ENCODE peak calls at places on chromosomes 13 and 19, in five cellular contexts. One of them, this sample, is unnamed.

GRCh38 chr19:16497042-16497441 is 848 bp downstream of the C19orf44 start:
- DNase-seq in GM12878: no peak
- DNase-seq in H1: no peak
- DNase-seq in HepG2: no peak
- DNase-seq in NT2/D1: no peak
- DNase-seq in this sample: no peak

GRCh38 chr19:13017306-13018036 is 22.2 kb downstream of the NFIX start:
- DNase-seq in GM12878: no peak
- DNase-seq in H1: no peak
- DNase-seq in HepG2: no peak
- DNase-seq in NT2/D1: no peak
- DNase-seq in this sample: no peak

GRCh38 chr13:24065172-24065571 is 95.3 kb upstream of the SPATA13 start:
- DNase-seq in GM12878: no peak
- DNase-seq in H1: no peak
- DNase-seq in HepG2: no peak
- DNase-seq in NT2/D1: no peak
- DNase-seq in this sample: no peak

GRCh38 chr19:16016226-16017137 is 59.8 kb upstream of the TPM4 start:
- DNase-seq in GM12878: no peak
- DNase-seq in H1: no peak
- DNase-seq in HepG2: no peak
- DNase-seq in NT2/D1: no peak
- DNase-seq in this sample: no peak

GRCh38 chr19:35080613-35081170 is 34.9 kb upstream of the FXYD3 start:
- DNase-seq in GM12878: no peak
- DNase-seq in H1: no peak
- DNase-seq in HepG2: no peak
- DNase-seq in NT2/D1: no peak
- DNase-seq in this sample: no peak

GRCh38 chr19:56087647-56088346 is 33.3 kb downstream of the ZNF787 start:
- DNase-seq in GM12878: no peak
- DNase-seq in H1: no peak
- DNase-seq in HepG2: no peak
- DNase-seq in NT2/D1: no peak
- DNase-seq in this sample: no peak

GRCh38 chr19:57802269-57802668 is 12.4 kb downstream of the ZNF552 start:
- DNase-seq in GM12878: no peak
- DNase-seq in H1: no peak
- DNase-seq in HepG2: no peak
- DNase-seq in NT2/D1: no peak
- DNase-seq in this sample: no peak

GRCh38 chr13:107545946-107546502 is 669.3 kb downstream of the LIG4 start:
- DNase-seq in GM12878: no peak
- DNase-seq in H1: no peak
- DNase-seq in HepG2: no peak
- DNase-seq in NT2/D1: no peak
- DNase-seq in this sample: no peak

GRCh38 chr19:36488118-36488815 is 1.1 kb downstream of the ZNF566 start:
- DNase-seq in GM12878: no peak
- DNase-seq in H1: no peak
- DNase-seq in HepG2: no peak
- DNase-seq in NT2/D1: no peak
- DNase-seq in this sample: no peak

GRCh38 chr19:7618366-7618765 is 11.0 kb downstream of the XAB2 start:
- DNase-seq in GM12878: no peak
- DNase-seq in H1: no peak
- DNase-seq in HepG2: peak; percentile 33
- DNase-seq in NT2/D1: no peak
- DNase-seq in this sample: no peak

GRCh38 chr13:43331676-43332075 is 308.3 kb downstream of the DNAJC15 start:
- DNase-seq in GM12878: no peak
- DNase-seq in H1: no peak
- DNase-seq in HepG2: no peak
- DNase-seq in NT2/D1: no peak
- DNase-seq in this sample: no peak

GRCh38 chr19:43618921-43619261 is 538 bp downstream of the ZNF428 start:
- DNase-seq in GM12878: peak; percentile 30
- DNase-seq in H1: no peak
- DNase-seq in HepG2: peak; percentile 79
- DNase-seq in NT2/D1: no peak
- DNase-seq in this sample: peak; percentile 62

GRCh38 chr19:17121736-17122293 is 46.2 kb downstream of the MYO9B start:
- DNase-seq in GM12878: no peak
- DNase-seq in H1: no peak
- DNase-seq in HepG2: no peak
- DNase-seq in NT2/D1: no peak
- DNase-seq in this sample: no peak

GRCh38 chr13:80547885-80548284 is 207.0 kb upstream of the SPRY2 start:
- DNase-seq in GM12878: no peak
- DNase-seq in H1: no peak
- DNase-seq in HepG2: no peak
- DNase-seq in NT2/D1: no peak
- DNase-seq in this sample: no peak

GRCh38 chr13:39401756-39402155 is 201.2 kb downstream of the LHFPL6 start:
- DNase-seq in GM12878: no peak
- DNase-seq in H1: no peak
- DNase-seq in HepG2: no peak
- DNase-seq in NT2/D1: no peak
- DNase-seq in this sample: no peak

GRCh38 chr19:31427857-31428256 is 78.6 kb upstream of the TSHZ3 start:
- DNase-seq in GM12878: no peak
- DNase-seq in H1: no peak
- DNase-seq in HepG2: no peak
- DNase-seq in NT2/D1: no peak
- DNase-seq in this sample: no peak

GRCh38 chr19:17488593-17489391 is 18.5 kb downstream of the SLC27A1 start:
- DNase-seq in GM12878: no peak
- DNase-seq in H1: peak; percentile 96
- DNase-seq in HepG2: peak; percentile 88
- DNase-seq in NT2/D1: peak; percentile 98
- DNase-seq in this sample: peak; percentile 92

GRCh38 chr19:12815088-12815487 is 8.7 kb downstream of the RNASEH2A start:
- DNase-seq in GM12878: no peak
- DNase-seq in H1: no peak
- DNase-seq in HepG2: no peak
- DNase-seq in NT2/D1: no peak
- DNase-seq in this sample: no peak

GRCh38 chr13:111904701-111905608 is 162.0 kb upstream of the SOX1 start:
- DNase-seq in GM12878: no peak
- DNase-seq in H1: no peak
- DNase-seq in HepG2: no peak
- DNase-seq in NT2/D1: no peak
- DNase-seq in this sample: peak; percentile 15

GRCh38 chr13:97432917-97433726 is 847 bp upstream of the RAP2A start:
- DNase-seq in GM12878: peak; percentile 100
- DNase-seq in H1: peak; percentile 99
- DNase-seq in HepG2: peak; percentile 99
- DNase-seq in NT2/D1: peak; percentile 92
- DNase-seq in this sample: peak; percentile 79

GRCh38 chr13:32010137-32010536 is 21.4 kb upstream of the FRY start:
- DNase-seq in GM12878: no peak
- DNase-seq in H1: no peak
- DNase-seq in HepG2: no peak
- DNase-seq in NT2/D1: no peak
- DNase-seq in this sample: no peak

GRCh38 chr13:50593228-50593627 is 250.3 kb downstream of the DLEU7 start:
- DNase-seq in GM12878: no peak
- DNase-seq in H1: no peak
- DNase-seq in HepG2: no peak
- DNase-seq in NT2/D1: no peak
- DNase-seq in this sample: no peak

GRCh38 chr13:51453959-51454703 is 1.3 kb upstream of the INTS6 start:
- DNase-seq in GM12878: no peak
- DNase-seq in H1: no peak
- DNase-seq in HepG2: no peak
- DNase-seq in NT2/D1: no peak
- DNase-seq in this sample: peak; percentile 7

GRCh38 chr13:32135655-32136054 is 104.1 kb downstream of the FRY start:
- DNase-seq in GM12878: no peak
- DNase-seq in H1: no peak
- DNase-seq in HepG2: no peak
- DNase-seq in NT2/D1: no peak
- DNase-seq in this sample: no peak

GRCh38 chr13:53953205-53953604 is 924.6 kb downstream of the OLFM4 start:
- DNase-seq in GM12878: no peak
- DNase-seq in H1: no peak
- DNase-seq in HepG2: no peak
- DNase-seq in NT2/D1: no peak
- DNase-seq in this sample: no peak

GRCh38 chr13:110006304-110006703 is 219.9 kb upstream of the IRS2 start:
- DNase-seq in GM12878: no peak
- DNase-seq in H1: no peak
- DNase-seq in HepG2: no peak
- DNase-seq in NT2/D1: no peak
- DNase-seq in this sample: no peak

GRCh38 chr19:48390188-48391099 is 907 bp downstream of the KDELR1 start:
- DNase-seq in GM12878: no peak
- DNase-seq in H1: no peak
- DNase-seq in HepG2: peak; percentile 44
- DNase-seq in NT2/D1: no peak
- DNase-seq in this sample: peak; percentile 69
- TF ChIP-seq SUZ12 in GM12878: no peak
- TF ChIP-seq SUZ12 in H1: no peak
- TF ChIP-seq SUZ12 in HepG2: no peak
- TF ChIP-seq SUZ12 in NT2/D1: no peak
- TF ChIP-seq SUZ12 in this sample: no peak

DNA sequence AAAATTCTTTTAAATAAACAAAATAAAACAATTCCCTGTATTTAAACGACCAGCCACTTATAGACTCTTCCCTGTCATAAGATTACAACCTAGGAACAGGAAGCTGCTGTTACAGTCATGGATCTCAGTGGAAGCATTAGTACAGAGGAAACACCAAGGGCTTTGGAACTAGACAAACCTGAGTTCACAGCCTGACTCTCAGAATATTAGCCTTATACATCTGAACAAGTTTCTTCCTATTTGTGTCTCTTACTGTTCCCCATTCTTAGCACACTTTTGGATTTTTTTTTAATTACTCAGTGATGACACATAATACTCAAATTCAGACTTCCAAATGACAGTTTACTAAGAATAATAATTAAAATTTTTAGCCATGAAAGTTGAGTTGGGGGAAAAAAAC is 46.1 kb downstream of the ZDHHC20 start:
- DNase-seq in GM12878: no peak
- DNase-seq in H1: no peak
- DNase-seq in HepG2: no peak
- DNase-seq in NT2/D1: no peak
- DNase-seq in this sample: no peak
- TF ChIP-seq SUZ12 in GM12878: no peak
- TF ChIP-seq SUZ12 in H1: no peak
- TF ChIP-seq SUZ12 in HepG2: no peak
- TF ChIP-seq SUZ12 in NT2/D1: no peak
- TF ChIP-seq SUZ12 in this sample: no peak

DNA sequence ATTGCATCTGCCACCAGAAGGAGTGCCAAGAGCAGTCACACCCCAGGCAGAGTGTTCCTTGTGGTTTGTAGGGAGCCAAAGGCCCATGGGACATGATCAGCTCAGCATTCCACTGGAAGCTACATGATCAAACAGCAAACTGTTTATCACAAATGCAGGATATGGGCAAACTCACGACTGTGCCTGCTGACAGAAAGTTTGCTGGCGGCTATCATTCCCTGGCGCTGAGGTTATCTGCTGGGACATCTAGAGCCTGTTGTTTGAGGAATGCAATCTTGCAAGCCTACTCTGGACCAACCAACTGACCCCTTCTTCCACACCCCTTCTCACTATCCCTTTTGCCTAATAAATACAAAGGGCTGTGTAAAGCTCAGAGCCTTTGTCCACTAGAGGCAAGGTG is 7.7 kb upstream of the ZNF613 start:
- DNase-seq in GM12878: no peak
- DNase-seq in H1: no peak
- DNase-seq in HepG2: no peak
- DNase-seq in NT2/D1: no peak
- DNase-seq in this sample: no peak
- TF ChIP-seq SUZ12 in GM12878: no peak
- TF ChIP-seq SUZ12 in H1: no peak
- TF ChIP-seq SUZ12 in HepG2: no peak
- TF ChIP-seq SUZ12 in NT2/D1: no peak
- TF ChIP-seq SUZ12 in this sample: no peak

DNA sequence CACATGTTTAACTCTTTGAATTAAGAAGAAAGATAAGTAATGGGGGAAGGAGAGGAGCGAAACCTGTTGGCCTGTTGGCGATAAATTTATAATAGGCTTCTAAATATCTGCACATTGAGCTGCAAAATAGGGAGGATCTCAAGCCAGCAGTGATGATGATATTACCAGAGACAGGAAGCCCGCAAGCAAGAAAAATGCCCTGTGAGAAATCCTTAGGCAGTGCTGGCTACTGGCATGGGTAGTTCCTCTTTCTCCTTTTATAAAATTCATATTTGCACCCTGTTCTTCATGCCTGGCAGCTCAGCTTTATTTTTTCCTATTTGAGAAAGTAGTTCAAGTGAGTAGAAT is 858 bp upstream of the USP12 start:
- DNase-seq in GM12878: no peak
- DNase-seq in H1: no peak
- DNase-seq in HepG2: no peak
- DNase-seq in NT2/D1: no peak
- DNase-seq in this sample: no peak
- TF ChIP-seq SUZ12 in GM12878: no peak
- TF ChIP-seq SUZ12 in H1: no peak
- TF ChIP-seq SUZ12 in HepG2: no peak
- TF ChIP-seq SUZ12 in NT2/D1: no peak
- TF ChIP-seq SUZ12 in this sample: no peak

GRCh38 chr19:5358173-5358800 is 17.7 kb upstream of the PTPRS start:
- DNase-seq in GM12878: no peak
- DNase-seq in H1: no peak
- DNase-seq in HepG2: peak; percentile 27
- DNase-seq in NT2/D1: no peak
- DNase-seq in this sample: peak; percentile 31
- TF ChIP-seq SUZ12 in GM12878: no peak
- TF ChIP-seq SUZ12 in H1: no peak
- TF ChIP-seq SUZ12 in HepG2: no peak
- TF ChIP-seq SUZ12 in NT2/D1: no peak
- TF ChIP-seq SUZ12 in this sample: no peak

DNA sequence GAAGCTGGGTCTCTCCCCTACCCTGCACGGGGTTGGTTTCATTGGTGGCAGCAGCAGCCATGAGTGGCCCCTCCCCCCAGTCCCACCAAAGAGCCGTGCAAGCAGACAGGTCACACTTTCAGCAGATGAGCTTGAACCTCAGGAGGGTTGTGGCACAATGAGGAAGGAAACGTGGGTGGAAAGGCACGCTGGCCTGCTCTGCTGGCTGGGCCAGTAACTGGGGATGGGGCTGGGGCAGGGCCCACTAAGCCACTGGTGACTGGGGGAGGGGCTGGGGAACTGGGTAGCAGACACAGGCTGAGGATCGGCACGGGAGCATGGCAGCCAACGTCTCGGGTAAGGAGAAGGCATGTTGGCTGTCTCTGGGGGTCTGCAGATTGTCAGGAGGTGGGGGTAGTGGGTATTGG is at the start of gene P2RY11:
- DNase-seq in GM12878: peak; percentile 75
- DNase-seq in H1: no peak
- DNase-seq in HepG2: no peak
- DNase-seq in NT2/D1: no peak
- DNase-seq in this sample: no peak
- TF ChIP-seq SUZ12 in GM12878: no peak
- TF ChIP-seq SUZ12 in H1: no peak
- TF ChIP-seq SUZ12 in HepG2: no peak
- TF ChIP-seq SUZ12 in NT2/D1: no peak
- TF ChIP-seq SUZ12 in this sample: no peak